ENCODE peak calls at places on chromosomes 4 and X, in four cellular contexts. S, M, H and X are unnamed samples.

GRCh38 chr4:182803235-182803634 is 114.0 kb downstream of the DCTD start:
- DNase-seq in S (no peak), M (no peak), H (no peak), X (no peak)

GRCh38 chr4:82496349-82496748 is 65.4 kb downstream of the TMEM150C start:
- DNase-seq in S (no peak), M (no peak), H (no peak), X (no peak)

GRCh38 chr4:152684007-152684406 is 4.2 kb upstream of the TMEM154 start:
- DNase-seq in S (no peak), M (no peak), H (no peak), X (no peak)

GRCh38 chr4:164204434-164204833 is 549.5 kb upstream of the SMIM31 start:
- DNase-seq in S (no peak), M (peak; percentile 5), H (peak; percentile 92), X (peak; percentile 13)

GRCh38 chr4:152663203-152664066 is 16.4 kb downstream of the TMEM154 start:
- DNase-seq in S (no peak), M (peak; percentile 14), H (no peak), X (peak; percentile 65)

GRCh38 chr4:30952526-30953219 is 232.5 kb downstream of the PCDH7 start:
- DNase-seq in S (no peak), M (no peak), H (peak; percentile 53), X (no peak)

GRCh38 chr4:13920111-13920875 is 292.8 kb upstream of the BOD1L1 start:
- DNase-seq in S (no peak), M (no peak), H (peak; percentile 82), X (peak; percentile 45)

GRCh38 chr4:59664771-59665170 is 1535.4 kb upstream of the ADGRL3 start:
- DNase-seq in S (no peak), M (no peak), H (no peak), X (no peak)

GRCh38 chr4:156413411-156413985 is 459.8 kb upstream of the CTSO start:
- DNase-seq in S (no peak), M (no peak), H (no peak), X (no peak)

GRCh38 chrX:148659481-148659880 is 159.1 kb downstream of the AFF2 start:
- DNase-seq in S (no peak), M (peak; percentile 7), H (no peak), X (peak; percentile 20)

GRCh38 chrX:10512258-10512657 is 108.1 kb downstream of the MID1 start:
- DNase-seq in S (no peak), M (peak; percentile 53), H (peak; percentile 61), X (peak; percentile 29)

GRCh38 chr4:80053140-80053910 is 19.7 kb downstream of the ANTXR2 start:
- DNase-seq in S (no peak), M (no peak), H (no peak), X (peak; percentile 59)

GRCh38 chr4:154854362-154854761 is 73.3 kb downstream of the RBM46 start:
- DNase-seq in S (no peak), M (peak; percentile 39), H (peak; percentile 55), X (no peak)

GRCh38 chr4:176957353-176958118 is 164.8 kb upstream of the VEGFC start:
- DNase-seq in S (no peak), M (no peak), H (no peak), X (no peak)

GRCh38 chr4:1410491-1411325 is 4.5 kb upstream of the NKX1-1 start:
- DNase-seq in S (no peak), M (peak; percentile 29), H (peak; percentile 28), X (peak; percentile 7)

GRCh38 chr4:1413221-1413663 is 7.0 kb upstream of the NKX1-1 start:
- DNase-seq in S (no peak), M (no peak), H (no peak), X (no peak)

GRCh38 chr4:1412376-1413220 is 6.4 kb upstream of the NKX1-1 start:
- DNase-seq in S (no peak), M (no peak), H (no peak), X (no peak)

GRCh38 chr4:1409806-1410425 is 3.7 kb upstream of the NKX1-1 start:
- DNase-seq in S (no peak), M (no peak), H (no peak), X (no peak)

DNA sequence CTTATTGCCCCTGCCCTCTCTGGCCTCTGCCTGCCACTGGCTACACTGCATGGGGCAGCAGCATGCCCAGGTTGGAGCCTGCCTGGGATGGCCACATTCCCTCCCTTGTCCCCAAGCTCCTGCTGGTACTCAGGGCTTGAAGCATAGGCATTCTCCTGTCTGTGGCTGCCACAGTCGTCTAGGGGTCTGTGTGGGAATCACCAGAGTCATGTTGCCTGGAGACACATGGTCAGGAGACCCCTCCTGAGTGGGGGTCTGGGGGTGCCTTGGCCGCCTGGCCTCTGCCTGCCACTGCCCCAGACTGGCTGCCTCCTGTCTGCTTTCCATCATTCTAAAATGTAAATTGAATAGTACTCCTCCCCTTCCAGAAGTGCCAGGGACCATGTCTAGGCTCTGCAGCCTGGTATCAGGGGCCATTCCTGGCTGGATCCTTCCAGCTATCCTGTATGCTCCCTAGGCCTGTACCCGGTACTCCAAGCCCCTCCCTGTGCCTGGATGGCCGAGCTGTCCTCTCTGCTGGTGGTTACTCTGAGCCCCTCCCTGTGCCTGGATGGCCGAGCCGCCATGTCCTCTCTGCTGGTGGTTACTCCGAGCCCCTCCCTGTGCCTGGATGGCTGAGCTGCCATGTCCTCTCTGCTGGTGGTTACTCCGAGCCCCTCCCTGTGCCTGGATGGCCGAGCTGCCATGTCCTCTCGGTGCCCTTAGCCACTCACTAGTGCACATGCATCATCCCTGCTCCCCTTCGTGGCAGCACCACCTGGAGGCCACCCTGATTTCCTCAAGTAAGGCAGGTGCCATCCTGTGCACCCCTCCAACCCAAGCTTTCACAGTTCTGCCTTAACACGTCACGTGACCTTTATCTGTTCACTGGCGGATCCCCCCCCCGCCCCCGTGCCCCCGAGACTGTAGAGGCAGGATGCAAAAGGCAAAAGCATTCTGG is 5.5 kb upstream of the NKX1-1 start:
- DNase-seq in S (no peak), M (no peak), H (no peak), X (no peak)
- TF ChIP-seq CTCF in S (no peak), M (no peak), H (peak; percentile 30), X (no peak)

GRCh38 chrX:18174209-18174608 is 46.5 kb downstream of the BEND2 start:
- DNase-seq in S (no peak), M (no peak), H (no peak), X (no peak)

GRCh38 chrX:18170910-18171309 is 49.8 kb downstream of the BEND2 start:
- DNase-seq in S (no peak), M (no peak), H (no peak), X (no peak)

GRCh38 chrX:18173494-18174180 is 47.0 kb downstream of the BEND2 start:
- DNase-seq in S (no peak), M (no peak), H (no peak), X (no peak)

GRCh38 chrX:18172970-18173369 is 47.7 kb downstream of the BEND2 start:
- DNase-seq in S (no peak), M (no peak), H (no peak), X (no peak)
- H3K4me3 ChIP-seq in S (no peak overlapping the region), M (no peak overlapping the region), H (no peak overlapping the region), X (no peak overlapping the region)

DNA sequence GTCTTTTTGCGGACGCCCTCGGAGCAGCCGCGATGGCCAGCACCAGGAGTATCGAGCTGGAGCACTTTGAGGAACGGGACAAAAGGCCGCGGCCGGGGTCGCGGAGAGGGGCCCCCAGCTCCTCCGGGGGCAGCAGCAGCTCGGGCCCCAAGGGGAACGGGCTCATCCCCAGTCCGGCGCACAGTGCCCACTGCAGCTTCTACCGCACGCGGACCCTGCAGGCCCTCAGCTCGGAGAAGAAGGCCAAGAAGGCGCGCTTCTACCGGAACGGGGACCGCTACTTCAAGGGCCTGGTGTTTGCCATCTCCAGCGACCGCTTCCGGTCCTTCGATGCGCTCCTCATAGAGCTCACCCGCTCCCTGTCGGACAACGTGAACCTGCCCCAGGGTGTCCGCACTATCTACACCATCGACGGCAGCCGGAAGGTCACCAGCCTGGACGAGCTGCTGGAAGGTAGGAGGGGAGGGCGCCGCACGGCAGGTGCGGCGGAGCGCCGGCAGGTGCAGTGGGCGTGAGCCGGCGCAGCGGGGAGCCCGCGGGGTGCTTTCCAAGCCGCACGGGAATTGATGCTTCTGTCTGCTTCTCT is 844 bp downstream of the DCLK2 start:
- DNase-seq in S (no peak), M (peak; percentile 44), H (peak; percentile 19), X (peak; percentile 56)
- TF ChIP-seq CTCF in S (no peak), M (no peak), H (peak; percentile 18), X (no peak)

GRCh38 chr4:57926311-57926710 is 816.1 kb upstream of the IGFBP7 start:
- DNase-seq in S (no peak), M (no peak), H (no peak), X (no peak)
- H3K4me3 ChIP-seq in S (no peak overlapping the region), M (no peak overlapping the region), H (no peak overlapping the region), X (no peak overlapping the region)

DNA sequence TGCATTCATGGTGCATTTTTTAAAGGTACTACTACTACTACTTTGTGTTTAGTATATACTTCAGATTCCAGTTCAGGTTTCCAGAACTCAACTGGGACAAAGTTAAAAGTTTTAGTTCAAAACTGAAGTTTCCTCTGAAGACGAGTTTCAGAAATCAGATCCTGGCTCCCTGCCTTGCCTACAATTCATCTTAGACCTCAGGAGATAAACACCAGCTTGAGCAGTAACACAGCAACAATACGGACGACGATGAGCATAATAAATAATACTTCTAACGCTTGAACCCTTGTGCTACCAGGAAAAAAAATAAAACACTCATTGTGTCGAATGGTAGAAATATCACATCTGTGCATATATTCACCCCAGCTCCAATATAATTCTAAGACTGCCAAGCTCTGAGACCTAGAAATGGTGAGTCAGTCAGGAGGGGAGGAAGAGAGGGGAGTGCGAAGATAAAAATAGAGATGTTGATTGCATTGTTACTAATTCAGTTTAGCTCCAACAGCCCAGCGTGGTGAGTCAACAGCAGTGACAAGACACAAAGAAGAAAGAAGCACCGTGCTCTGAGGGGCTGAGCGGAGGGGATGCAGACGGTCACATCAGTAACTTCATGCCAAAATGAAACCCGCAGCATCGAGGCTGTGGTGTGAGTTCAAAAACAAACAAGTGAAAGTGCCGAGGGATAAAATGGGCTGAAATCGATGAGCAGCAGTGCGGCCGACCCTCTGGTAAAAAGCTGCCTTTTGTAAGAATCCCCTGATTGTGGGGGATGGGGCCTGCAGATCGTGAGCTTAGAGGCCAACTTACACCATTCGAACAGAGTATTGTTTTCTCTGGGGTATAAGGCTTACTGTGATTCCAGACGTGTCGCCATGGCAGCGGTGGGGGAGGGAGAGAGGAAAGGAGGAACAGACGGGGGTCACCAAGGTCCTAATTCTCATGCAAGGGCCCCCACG is 150.3 kb downstream of the MGST2 start:
- DNase-seq in S (no peak), M (peak; percentile 88), H (peak; percentile 56), X (peak; percentile 85)
- TF ChIP-seq CTCF in S (no peak), M (no peak), H (no peak), X (no peak)

DNA sequence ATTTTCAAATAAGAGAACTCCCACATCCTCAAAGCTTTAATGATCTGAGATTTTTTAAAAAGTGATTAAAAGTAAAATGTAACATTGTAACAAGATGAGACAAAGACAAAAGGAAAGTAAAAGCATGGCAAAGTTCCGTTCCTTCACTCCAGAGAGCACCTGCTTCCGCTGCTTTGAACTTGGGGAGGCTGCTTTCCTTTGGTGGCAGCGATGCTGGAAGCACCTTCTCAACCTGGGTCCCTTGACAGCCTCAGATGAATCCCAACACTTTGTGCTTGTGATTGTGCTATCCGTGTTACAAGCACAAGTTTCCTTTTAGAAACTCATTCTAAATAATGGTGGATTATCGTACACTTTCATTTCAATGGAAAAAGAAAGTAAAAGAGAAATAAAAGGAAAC is 59.7 kb downstream of the HADH start:
- DNase-seq in S (no peak), M (no peak), H (no peak), X (no peak)
- H3K4me3 ChIP-seq in S (no peak overlapping the region), M (peak overlapping the region; percentile 11), H (no peak overlapping the region), X (no peak overlapping the region)